ENCODE peak calls at places on chromosomes 5 and 9, in nine cellular contexts. J is right cardiac atrium; L is GM12892; T is lung microvascular endothelial cell; A is PC-3; I is stimulated activated CD8-positive, alpha-beta memory T cell treated with anti-CD3 and anti-CD28 coated beads, Interleukin-2, amount 100 ng/mL, for 48 hours; B is pancreas; Q is AML-193; Y is stimulated activated CD4-positive, alpha-beta T cell treated with anti-CD3 and anti-CD28 coated beads, Interleukin-15, amount 100 ng/mL, for 1 hour. O is an unnamed sample.

GRCh38 chr5:149732500-149733128 is 2.5 kb downstream of the PPARGC1B start:
- DNase-seq in J (peak; percentile 61), L (no peak), T (no peak), A (peak; percentile 56), I (no peak), B (no peak), Q (peak; percentile 30), Y (no peak), O (peak; percentile 82)

GRCh38 chr5:130923543-130924159 is 241.4 kb downstream of the HINT1 start:
- DNase-seq in J (no peak), L (no peak), T (no peak), A (no peak), I (no peak), B (no peak), Q (no peak), Y (no peak), O (no peak)

GRCh38 chr5:65100846-65101678 is 332.3 kb downstream of the CWC27 start:
- DNase-seq in J (peak; percentile 72), L (no peak), T (peak; percentile 83), A (peak; percentile 61), I (no peak), B (peak; percentile 66), Q (peak; percentile 43), Y (no peak), O (no peak)

GRCh38 chr9:104944356-104944755 is 16.4 kb upstream of the ABCA1 start:
- DNase-seq in J (no peak), L (no peak), T (no peak), A (no peak), I (no peak), B (no peak), Q (no peak), Y (no peak), O (no peak)

GRCh38 chr5:40823459-40823858 is 11.6 kb downstream of the RPL37 start:
- DNase-seq in J (no peak), L (no peak), T (no peak), A (no peak), I (no peak), B (no peak), Q (no peak), Y (no peak), O (no peak)

GRCh38 chr9:112971415-112971814 is 40.6 kb downstream of the ZNF883 start:
- DNase-seq in J (no peak), L (no peak), T (peak; percentile 10), A (peak; percentile 29), I (no peak), B (no peak), Q (peak; percentile 10), Y (no peak), O (no peak)

GRCh38 chr9:79256691-79257213 is 315.0 kb upstream of the TLE4 start:
- DNase-seq in J (no peak), L (no peak), T (peak; percentile 2), A (peak; percentile 64), I (no peak), B (peak; percentile 23), Q (no peak), Y (no peak), O (peak; percentile 74)

GRCh38 chr5:43564289-43564850 is 7.5 kb upstream of the PAIP1 start:
- DNase-seq in J (no peak), L (no peak), T (no peak), A (no peak), I (no peak), B (no peak), Q (no peak), Y (no peak), O (no peak)

GRCh38 chr5:133117166-133117929 is 65.5 kb downstream of the HSPA4 start:
- DNase-seq in J (no peak), L (no peak), T (no peak), A (no peak), I (no peak), B (no peak), Q (no peak), Y (no peak), O (no peak)

GRCh38 chr9:3285365-3286161 is 240.2 kb downstream of the RFX3 start:
- DNase-seq in J (no peak), L (no peak), T (no peak), A (no peak), I (no peak), B (no peak), Q (no peak), Y (no peak), O (no peak)

GRCh38 chr9:107286057-107286456 is 3.0 kb downstream of the RAD23B start:
- DNase-seq in J (no peak), L (no peak), T (no peak), A (peak; percentile 52), I (no peak), B (no peak), Q (no peak), Y (no peak), O (no peak)

GRCh38 chr9:127319366-127320121 is 55.0 kb downstream of the GARNL3 start:
- DNase-seq in J (no peak), L (no peak), T (no peak), A (no peak), I (no peak), B (no peak), Q (no peak), Y (no peak), O (no peak)

GRCh38 chr5:82987188-82987587 is 90.0 kb downstream of the TMEM167A start:
- DNase-seq in J (no peak), L (no peak), T (no peak), A (no peak), I (no peak), B (no peak), Q (no peak), Y (no peak), O (no peak)

GRCh38 chr9:129289131-129289731 is 111.2 kb upstream of the IER5L start:
- DNase-seq in J (no peak), L (no peak), T (no peak), A (no peak), I (no peak), B (no peak), Q (no peak), Y (no peak), O (peak; percentile 51)

GRCh38 chr9:126703330-126704156 is 89.8 kb downstream of the LMX1B start:
- DNase-seq in J (no peak), L (peak; percentile 5), T (no peak), A (no peak), I (no peak), B (no peak), Q (no peak), Y (no peak), O (peak; percentile 37)

GRCh38 chr5:150161242-150162141 is 5.1 kb upstream of the CDX1 start:
- DNase-seq in J (peak; percentile 95), L (peak; percentile 79), T (peak; percentile 74), A (peak; percentile 97), I (peak; percentile 79), B (peak; percentile 86), Q (peak; percentile 56), Y (peak; percentile 71), O (peak; percentile 92)

GRCh38 chr5:172617817-172618216 is 23.2 kb upstream of the NEURL1B start:
- DNase-seq in J (no peak), L (no peak), T (no peak), A (no peak), I (no peak), B (no peak), Q (no peak), Y (no peak), O (peak; percentile 66)

GRCh38 chr9:77177894-77178794 is 810 bp downstream of the VPS13A start:
- DNase-seq in J (peak; percentile 78), L (peak; percentile 33), T (peak; percentile 36), A (peak; percentile 10), I (peak; percentile 24), B (peak; percentile 39), Q (peak; percentile 27), Y (peak; percentile 24), O (peak; percentile 80)

O was measured in kidney.